ENCODE peak calls at places on chromosomes 7 and 10, in seven cellular contexts. B is AG09319, J is heart left ventricle, Y is endothelial cell, C is adrenal gland, T is neural crest cell, R is PC-3. D is an unnamed sample.

GRCh38 chr7:127252736-127253288 is at the start of gene GRM8:
- DNase-seq in R (peak), C (peak), T (peak), Y (peak), B (no peak), J (peak), D (peak)

GRCh38 chr10:43681721-43682120 is 33.0 kb upstream of the ZNF32 start:
- DNase-seq in C (no peak), Y (no peak), B (no peak), J (no peak), R (no peak), T (no peak), D (no peak)

GRCh38 chr7:39686261-39686924 is 63.0 kb downstream of the RALA start:
- DNase-seq in R (no peak), B (no peak), C (no peak), J (no peak), Y (no peak), T (no peak), D (no peak)

GRCh38 chr10:4607681-4608080 is 218.3 kb upstream of the AKR1E2 start:
- DNase-seq in Y (no peak), J (no peak), R (no peak), T (no peak), C (no peak), B (no peak), D (no peak)

GRCh38 chr7:45968856-45969536 is 47.9 kb upstream of the IGFBP3 start:
- DNase-seq in C (no peak), B (no peak), R (no peak), J (no peak), Y (no peak), T (no peak), D (no peak)

GRCh38 chr7:48130658-48131108 is 40.6 kb upstream of the ABCA13 start:
- DNase-seq in Y (no peak), R (no peak), J (no peak), B (no peak), T (no peak), C (no peak), D (no peak)

GRCh38 chr7:79615871-79616640 is 162.6 kb upstream of the MAGI2 start:
- DNase-seq in Y (no peak), C (no peak), B (no peak), J (no peak), T (no peak), R (peak), D (no peak)

GRCh38 chr7:106347229-106347833 is 62.5 kb upstream of the NAMPT start:
- DNase-seq in C (no peak), B (no peak), J (no peak), R (no peak), T (no peak), Y (no peak), D (no peak)

GRCh38 chr7:47389923-47390630 is 191.8 kb downstream of the TNS3 start:
- DNase-seq in J (no peak), B (no peak), T (no peak), C (no peak), Y (no peak), R (no peak), D (no peak)

GRCh38 chr10:68105820-68106219 is 3.5 kb upstream of the MYPN start:
- DNase-seq in J (no peak), T (no peak), C (no peak), R (peak), Y (no peak), B (no peak), D (no peak)

GRCh38 chr10:103854687-103855423 is 521 bp downstream of the SH3PXD2A start:
- DNase-seq in C (no peak), B (no peak), T (peak), R (no peak), J (peak), Y (peak), D (no peak)

GRCh38 chr7:138458576-138459234 is 1.4 kb upstream of the TRIM24 start:
- DNase-seq in R (no peak), B (no peak), J (no peak), C (no peak), Y (no peak), T (no peak), D (no peak)

GRCh38 chr10:78524941-78525340 is 491.3 kb downstream of the RPS24 start:
- DNase-seq in J (no peak), B (no peak), Y (no peak), T (no peak), R (no peak), C (no peak), D (no peak)

GRCh38 chr7:102989161-102989560 is 76.4 kb downstream of the LRRC17 start:
- DNase-seq in C (no peak), J (no peak), T (no peak), B (no peak), R (no peak), Y (no peak), D (no peak)

GRCh38 chr10:113957013-113957412 is 86.7 kb upstream of the ADRB1 start:
- DNase-seq in T (no peak), B (peak), Y (no peak), J (no peak), C (no peak), R (peak), D (no peak)

GRCh38 chr7:12839508-12840153 is 152.2 kb downstream of the ARL4A start:
- DNase-seq in B (no peak), T (peak), Y (no peak), C (no peak), R (peak), J (peak), D (no peak)

GRCh38 chr10:47040041-47040491 is 128.8 kb downstream of the PTPN20 start:
- DNase-seq in J (no peak), Y (no peak), C (no peak), T (no peak), B (no peak), R (no peak), D (no peak)

GRCh38 chr7:76260171-76260703 is 42.2 kb upstream of the HSPB1 start:
- DNase-seq in J (no peak), B (no peak), R (peak), T (peak), Y (peak), C (no peak), D (peak)

GRCh38 chr10:112919721-112920120 is 30.3 kb upstream of the TCF7L2 start:
- DNase-seq in J (no peak), T (no peak), C (no peak), R (peak), Y (no peak), B (peak), D (no peak)

GRCh38 chr7:138755831-138756590 is 41.8 kb upstream of the TMEM213 start:
- DNase-seq in C (no peak), B (no peak), T (no peak), R (peak), J (no peak), Y (no peak), D (no peak)

GRCh38 chr7:91566333-91566732 is 302.1 kb downstream of the FZD1 start:
- DNase-seq in J (no peak), R (no peak), C (no peak), Y (no peak), B (no peak), T (no peak), D (no peak)

GRCh38 chr7:109793-110556 is 82.4 kb upstream of the FAM20C start:
- DNase-seq in R (no peak), B (no peak), Y (no peak), J (no peak), T (no peak), C (no peak), D (no peak)

GRCh38 chr7:44142028-44142427 is 896 bp upstream of the MYL7 start:
- DNase-seq in R (no peak), T (no peak), C (no peak), B (no peak), Y (no peak), J (no peak), D (no peak)

GRCh38 chr10:86795353-86795752 is 38.9 kb downstream of the BMPR1A start:
- DNase-seq in J (no peak), T (no peak), Y (no peak), B (no peak), R (peak), C (no peak), D (no peak)

GRCh38 chr10:69383485-69384089 is 33.1 kb downstream of the TACR2 start:
- DNase-seq in T (no peak), J (peak), Y (no peak), B (no peak), R (no peak), C (no peak), D (no peak)

GRCh38 chr10:13536674-13537366 is 8.0 kb upstream of the BEND7 start:
- DNase-seq in R (peak), J (peak), Y (peak), T (peak), C (peak), B (no peak), D (no peak)
- TF ChIP-seq CTCF in R (peak), J (peak), Y (peak), T (peak), C (peak), B (peak), D (no peak)

GRCh38 chr10:28592953-28593352 is 60.0 kb downstream of the WAC start:
- DNase-seq in T (no peak), Y (no peak), B (peak), R (peak), C (no peak), J (no peak), D (no peak)
- TF ChIP-seq CTCF in T (no peak), Y (no peak), B (no peak), R (no peak), C (no peak), J (no peak), D (no peak)

GRCh38 chr7:100675581-100676350 is 2.2 kb downstream of the GNB2 start:
- DNase-seq in T (peak), J (peak), C (peak), R (peak), Y (peak), B (peak), D (peak)

GRCh38 chr7:100674441-100675407 is 1.2 kb downstream of the GNB2 start:
- DNase-seq in B (no peak), C (peak), R (no peak), T (no peak), J (peak), Y (peak), D (no peak)

GRCh38 chr7:100673942-100674431 is 447 bp downstream of the GNB2 start:
- DNase-seq in C (peak), R (no peak), J (peak), B (no peak), Y (no peak), T (no peak), D (no peak)

GRCh38 chr7:100671353-100672327 is 1.9 kb upstream of the GNB2 start:
- DNase-seq in R (no peak), T (no peak), Y (no peak), B (no peak), C (no peak), J (no peak), D (no peak)

GRCh38 chr7:100673302-100673941 is at the start of gene GNB2:
- DNase-seq in R (peak), Y (peak), T (peak), C (peak), B (peak), J (peak), D (peak)
- TF ChIP-seq CTCF in R (no peak), Y (no peak), T (no peak), C (peak), B (no peak), J (no peak), D (no peak)

GRCh38 chr7:70774895-70775527 is 356.9 kb upstream of the GALNT17 start:
- DNase-seq in Y (no peak), R (no peak), J (no peak), C (no peak), T (no peak), B (no peak), D (no peak)
- TF ChIP-seq CTCF in Y (no peak), R (no peak), J (no peak), C (no peak), T (no peak), B (no peak), D (no peak)

GRCh38 chr10:97115846-97116245 is 69.9 kb downstream of the SLIT1 start:
- DNase-seq in T (no peak), Y (no peak), J (no peak), B (no peak), C (no peak), R (no peak), D (no peak)

GRCh38 chr10:97119058-97119832 is 66.5 kb downstream of the SLIT1 start:
- DNase-seq in Y (no peak), B (no peak), J (no peak), T (no peak), R (no peak), C (no peak), D (no peak)

GRCh38 chr10:97120370-97120769 is 65.4 kb downstream of the SLIT1 start:
- DNase-seq in R (no peak), T (no peak), B (no peak), Y (no peak), J (no peak), C (no peak), D (no peak)

GRCh38 chr10:97117372-97117771 is 68.4 kb downstream of the SLIT1 start:
- DNase-seq in Y (no peak), T (no peak), B (no peak), R (peak), C (no peak), J (no peak), D (no peak)

GRCh38 chr10:97116534-97117162 is 69.1 kb downstream of the SLIT1 start:
- DNase-seq in B (no peak), C (no peak), J (no peak), R (no peak), Y (no peak), T (no peak), D (no peak)
- TF ChIP-seq CTCF in B (no peak), C (no peak), J (no peak), R (no peak), Y (no peak), T (no peak), D (no peak)

GRCh38 chr10:77350711-77351119 is 286.9 kb downstream of the KCNMA1 start:
- DNase-seq in J (no peak), T (no peak), C (peak), Y (no peak), B (peak), R (peak), D (no peak)
- TF ChIP-seq CTCF in J (no peak), T (no peak), C (no peak), Y (no peak), B (peak), R (peak), D (no peak)

GRCh38 chr7:114422478-114423217 is 8.0 kb downstream of the FOXP2 start:
- DNase-seq in R (peak), Y (no peak), J (no peak), B (no peak), T (no peak), C (no peak), D (no peak)

GRCh38 chr7:114428211-114428610 is 13.6 kb downstream of the FOXP2 start:
- DNase-seq in T (no peak), Y (no peak), C (no peak), B (no peak), J (no peak), R (no peak), D (no peak)

GRCh38 chr7:114423218-114423496 is 8.5 kb downstream of the FOXP2 start:
- DNase-seq in B (no peak), T (no peak), R (no peak), C (no peak), Y (no peak), J (no peak), D (no peak)

GRCh38 chr7:114426380-114426779 is 11.8 kb downstream of the FOXP2 start:
- DNase-seq in B (no peak), T (no peak), R (no peak), C (no peak), Y (no peak), J (no peak), D (no peak)

DNA sequence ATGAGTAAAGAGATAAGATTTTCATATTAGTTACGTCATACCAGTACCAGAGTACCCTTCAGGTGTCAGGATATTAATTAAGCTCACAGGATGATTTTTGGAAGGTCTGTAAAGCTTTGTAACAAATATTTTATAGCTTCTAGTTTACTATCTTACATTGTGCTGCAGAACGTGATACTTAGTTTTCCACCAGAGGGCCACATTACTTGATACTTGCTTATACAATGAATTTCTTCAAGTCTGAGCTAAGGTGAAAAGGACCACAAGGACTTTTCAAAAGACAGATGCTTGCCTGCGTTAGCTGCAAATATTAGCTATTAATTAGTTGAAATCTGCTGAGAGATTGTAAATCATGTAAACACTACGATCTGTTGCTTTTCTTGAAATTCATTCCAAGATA is 12.2 kb downstream of the FOXP2 start:
- DNase-seq in Y (no peak), T (no peak), J (no peak), B (no peak), R (peak), C (no peak), D (no peak)
- TF ChIP-seq CTCF in Y (no peak), T (peak), J (peak), B (peak), R (peak), C (peak), D (no peak)